ENCODE peak calls at places on chromosomes 5 and 9, in six cellular contexts. One of them, this sample, is unnamed.

GRCh38 chr5:150506571-150507282 is 1.2 kb upstream of the NDST1 start:
- DNase-seq in spleen: no peak
- DNase-seq in type B pancreatic cell: no peak
- DNase-seq in PC-3: no peak
- DNase-seq in mammary epithelial cell: no peak
- DNase-seq in GM20000: no peak
- DNase-seq in this sample: no peak

GRCh38 chr9:107046692-107047091 is 183.7 kb downstream of the ZNF462 start:
- DNase-seq in spleen: no peak
- DNase-seq in type B pancreatic cell: no peak
- DNase-seq in PC-3: no peak
- DNase-seq in mammary epithelial cell: no peak
- DNase-seq in GM20000: peak
- DNase-seq in this sample: no peak

GRCh38 chr5:116576043-116576713 is 1.6 kb upstream of the SEMA6A start:
- DNase-seq in spleen: peak
- DNase-seq in type B pancreatic cell: peak
- DNase-seq in PC-3: peak
- DNase-seq in mammary epithelial cell: peak
- DNase-seq in GM20000: peak
- DNase-seq in this sample: peak

GRCh38 chr9:133359420-133360175 is 3.2 kb downstream of the SURF2 start:
- DNase-seq in spleen: no peak
- DNase-seq in type B pancreatic cell: no peak
- DNase-seq in PC-3: no peak
- DNase-seq in mammary epithelial cell: no peak
- DNase-seq in GM20000: no peak
- DNase-seq in this sample: no peak

GRCh38 chr5:83718195-83718825 is 2.3 kb downstream of the HAPLN1 start:
- DNase-seq in spleen: no peak
- DNase-seq in type B pancreatic cell: no peak
- DNase-seq in PC-3: peak
- DNase-seq in mammary epithelial cell: peak
- DNase-seq in GM20000: peak
- DNase-seq in this sample: peak

GRCh38 chr9:38094165-38094564 is 25.1 kb upstream of the SHB start:
- DNase-seq in spleen: peak
- DNase-seq in type B pancreatic cell: peak
- DNase-seq in PC-3: no peak
- DNase-seq in mammary epithelial cell: no peak
- DNase-seq in GM20000: no peak
- DNase-seq in this sample: no peak

GRCh38 chr5:54518146-54519082 is 855 bp downstream of the SNX18 start:
- DNase-seq in spleen: peak
- DNase-seq in type B pancreatic cell: peak
- DNase-seq in PC-3: peak
- DNase-seq in mammary epithelial cell: peak
- DNase-seq in GM20000: peak
- DNase-seq in this sample: peak

GRCh38 chr5:50727149-50727496 is 60.7 kb downstream of the PARP8 start:
- DNase-seq in spleen: no peak
- DNase-seq in type B pancreatic cell: no peak
- DNase-seq in PC-3: no peak
- DNase-seq in mammary epithelial cell: peak
- DNase-seq in GM20000: no peak
- DNase-seq in this sample: peak

GRCh38 chr5:125492977-125493376 is 746.5 kb upstream of the ZNF608 start:
- DNase-seq in spleen: no peak
- DNase-seq in type B pancreatic cell: no peak
- DNase-seq in PC-3: no peak
- DNase-seq in mammary epithelial cell: no peak
- DNase-seq in GM20000: no peak
- DNase-seq in this sample: no peak

GRCh38 chr9:116476935-116477381 is 210.1 kb upstream of the TRIM32 start:
- DNase-seq in spleen: no peak
- DNase-seq in type B pancreatic cell: no peak
- DNase-seq in PC-3: no peak
- DNase-seq in mammary epithelial cell: no peak
- DNase-seq in GM20000: no peak
- DNase-seq in this sample: no peak

GRCh38 chr5:68259696-68260095 is 44.1 kb downstream of the PIK3R1 start:
- DNase-seq in spleen: no peak
- DNase-seq in type B pancreatic cell: no peak
- DNase-seq in PC-3: no peak
- DNase-seq in mammary epithelial cell: no peak
- DNase-seq in GM20000: no peak
- DNase-seq in this sample: no peak

GRCh38 chr5:5512496-5512895 is 90.0 kb downstream of the ICE1 start:
- DNase-seq in spleen: no peak
- DNase-seq in type B pancreatic cell: no peak
- DNase-seq in PC-3: no peak
- DNase-seq in mammary epithelial cell: no peak
- DNase-seq in GM20000: no peak
- DNase-seq in this sample: no peak

GRCh38 chr5:39765381-39765780 is 340.6 kb upstream of the DAB2 start:
- DNase-seq in spleen: no peak
- DNase-seq in type B pancreatic cell: no peak
- DNase-seq in PC-3: no peak
- DNase-seq in mammary epithelial cell: no peak
- DNase-seq in GM20000: no peak
- DNase-seq in this sample: no peak

GRCh38 chr9:121645003-121645402 is 6.4 kb upstream of the DAB2IP start:
- DNase-seq in spleen: peak
- DNase-seq in type B pancreatic cell: no peak
- DNase-seq in PC-3: no peak
- DNase-seq in mammary epithelial cell: no peak
- DNase-seq in GM20000: no peak
- DNase-seq in this sample: no peak

GRCh38 chr5:160470437-160471341 is 49.0 kb downstream of the PTTG1 start:
- DNase-seq in spleen: no peak
- DNase-seq in type B pancreatic cell: no peak
- DNase-seq in PC-3: peak
- DNase-seq in mammary epithelial cell: no peak
- DNase-seq in GM20000: no peak
- DNase-seq in this sample: no peak

GRCh38 chr9:33719581-33720374 is 75.6 kb upstream of the PRSS3 start:
- DNase-seq in spleen: peak
- DNase-seq in type B pancreatic cell: no peak
- DNase-seq in PC-3: peak
- DNase-seq in mammary epithelial cell: peak
- DNase-seq in GM20000: peak
- DNase-seq in this sample: peak

GRCh38 chr5:36300927-36301540 is 668 bp downstream of the RANBP3L start:
- DNase-seq in spleen: no peak
- DNase-seq in type B pancreatic cell: no peak
- DNase-seq in PC-3: peak
- DNase-seq in mammary epithelial cell: no peak
- DNase-seq in GM20000: no peak
- DNase-seq in this sample: no peak

GRCh38 chr5:76785493-76785892 is 33.3 kb upstream of the F2RL1 start:
- DNase-seq in spleen: no peak
- DNase-seq in type B pancreatic cell: no peak
- DNase-seq in PC-3: peak
- DNase-seq in mammary epithelial cell: peak
- DNase-seq in GM20000: no peak
- DNase-seq in this sample: peak

GRCh38 chr9:104740596-104740995 is 6.9 kb upstream of the NIPSNAP3A start:
- DNase-seq in spleen: no peak
- DNase-seq in type B pancreatic cell: no peak
- DNase-seq in PC-3: peak
- DNase-seq in mammary epithelial cell: peak
- DNase-seq in GM20000: no peak
- DNase-seq in this sample: peak

GRCh38 chr9:131318211-131318610 is 28.7 kb downstream of the PLPP7 start:
- DNase-seq in spleen: peak
- DNase-seq in type B pancreatic cell: no peak
- DNase-seq in PC-3: no peak
- DNase-seq in mammary epithelial cell: no peak
- DNase-seq in GM20000: no peak
- DNase-seq in this sample: no peak

GRCh38 chr5:109826426-109826825 is 136.7 kb downstream of the MAN2A1 start:
- DNase-seq in spleen: no peak
- DNase-seq in type B pancreatic cell: no peak
- DNase-seq in PC-3: peak
- DNase-seq in mammary epithelial cell: peak
- DNase-seq in GM20000: no peak
- DNase-seq in this sample: peak

GRCh38 chr5:108953940-108954339 is 206.2 kb downstream of the FER start:
- DNase-seq in spleen: no peak
- DNase-seq in type B pancreatic cell: no peak
- DNase-seq in PC-3: no peak
- DNase-seq in mammary epithelial cell: no peak
- DNase-seq in GM20000: no peak
- DNase-seq in this sample: no peak

GRCh38 chr9:111740739-111741138 is 54.0 kb downstream of the SHOC1 start:
- DNase-seq in spleen: no peak
- DNase-seq in type B pancreatic cell: no peak
- DNase-seq in PC-3: no peak
- DNase-seq in mammary epithelial cell: no peak
- DNase-seq in GM20000: no peak
- DNase-seq in this sample: no peak

GRCh38 chr5:15823413-15823812 is 323.4 kb downstream of the FBXL7 start:
- DNase-seq in spleen: no peak
- DNase-seq in type B pancreatic cell: no peak
- DNase-seq in PC-3: no peak
- DNase-seq in mammary epithelial cell: no peak
- DNase-seq in GM20000: no peak
- DNase-seq in this sample: no peak

DNA sequence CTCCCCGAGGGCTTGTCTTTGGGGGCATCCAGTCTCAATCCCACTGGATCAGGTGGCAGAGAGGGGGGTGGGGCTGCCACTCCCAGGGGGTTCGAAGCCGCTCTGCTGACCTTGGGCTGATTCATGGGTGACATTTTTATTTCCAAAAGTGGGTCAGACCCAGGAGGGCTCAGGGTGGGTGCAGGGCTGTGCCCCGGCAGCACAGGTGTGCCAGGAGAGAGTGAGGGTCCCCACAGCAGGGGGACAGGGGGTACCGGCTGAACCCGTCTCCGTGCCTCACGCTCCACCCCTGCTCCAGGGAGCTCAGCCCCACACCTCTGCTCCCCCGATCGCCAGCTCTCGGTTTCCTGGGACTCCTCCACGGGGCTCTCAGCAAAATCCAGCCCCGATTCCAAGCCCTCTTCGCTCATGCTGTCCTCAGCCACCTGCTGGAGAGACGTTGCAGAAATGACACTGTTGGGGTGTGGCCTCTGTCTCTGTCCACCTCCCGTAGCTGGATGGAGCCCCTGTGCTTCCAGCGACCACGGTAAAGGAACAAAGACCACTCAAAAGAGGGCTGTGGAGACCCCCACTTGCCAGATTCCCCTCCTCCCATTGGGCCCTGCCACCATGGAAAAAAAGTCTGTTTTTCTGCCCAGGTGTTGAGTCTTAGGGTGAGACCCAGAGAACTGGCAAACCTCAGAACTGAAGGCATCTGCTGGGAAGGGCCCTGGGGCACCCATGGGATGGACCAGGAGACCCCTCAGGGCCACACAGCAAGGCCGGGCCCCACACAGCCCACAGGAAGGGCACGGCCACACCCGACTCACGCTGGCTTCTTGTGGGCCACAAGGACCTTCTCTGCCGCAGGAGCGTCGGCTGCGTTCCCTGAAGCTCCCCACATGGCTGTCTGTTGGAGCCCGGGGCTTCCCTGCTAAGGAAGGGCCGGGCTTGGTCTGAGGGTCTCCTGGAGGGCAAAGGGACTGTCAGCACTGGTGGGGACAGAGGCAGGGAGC is 10.6 kb upstream of the QSOX2 start:
- DNase-seq in spleen: no peak
- DNase-seq in type B pancreatic cell: no peak
- DNase-seq in PC-3: peak
- DNase-seq in mammary epithelial cell: no peak
- DNase-seq in GM20000: no peak
- DNase-seq in this sample: peak
- TF ChIP-seq CTCF in spleen: no peak
- TF ChIP-seq CTCF in type B pancreatic cell: peak
- TF ChIP-seq CTCF in PC-3: peak
- TF ChIP-seq CTCF in mammary epithelial cell: peak
- TF ChIP-seq CTCF in GM20000: no peak
- TF ChIP-seq CTCF in this sample: no peak

GRCh38 chr5:178995341-178995690 is 196 bp upstream of the GRM6 start:
- DNase-seq in spleen: no peak
- DNase-seq in type B pancreatic cell: no peak
- DNase-seq in PC-3: no peak
- DNase-seq in mammary epithelial cell: no peak
- DNase-seq in GM20000: no peak
- DNase-seq in this sample: no peak
- TF ChIP-seq CTCF in spleen: no peak
- TF ChIP-seq CTCF in type B pancreatic cell: no peak
- TF ChIP-seq CTCF in PC-3: no peak
- TF ChIP-seq CTCF in mammary epithelial cell: no peak
- TF ChIP-seq CTCF in GM20000: no peak
- TF ChIP-seq CTCF in this sample: no peak

GRCh38 chr9:8486095-8486494 is 686.5 kb upstream of the DMAC1 start:
- DNase-seq in spleen: no peak
- DNase-seq in type B pancreatic cell: no peak
- DNase-seq in PC-3: no peak
- DNase-seq in mammary epithelial cell: no peak
- DNase-seq in GM20000: no peak
- DNase-seq in this sample: no peak
- TF ChIP-seq CTCF in spleen: no peak
- TF ChIP-seq CTCF in type B pancreatic cell: peak
- TF ChIP-seq CTCF in PC-3: no peak
- TF ChIP-seq CTCF in mammary epithelial cell: no peak
- TF ChIP-seq CTCF in GM20000: no peak
- TF ChIP-seq CTCF in this sample: no peak

GRCh38 chr5:167255931-167256330 is 1035.5 kb upstream of the WWC1 start:
- DNase-seq in spleen: no peak
- DNase-seq in type B pancreatic cell: no peak
- DNase-seq in PC-3: no peak
- DNase-seq in mammary epithelial cell: no peak
- DNase-seq in GM20000: no peak
- DNase-seq in this sample: no peak

GRCh38 chr5:167263185-167263584 is 1028.3 kb upstream of the WWC1 start:
- DNase-seq in spleen: no peak
- DNase-seq in type B pancreatic cell: no peak
- DNase-seq in PC-3: no peak
- DNase-seq in mammary epithelial cell: no peak
- DNase-seq in GM20000: no peak
- DNase-seq in this sample: no peak

GRCh38 chr5:167261309-167262100 is 1029.9 kb upstream of the WWC1 start:
- DNase-seq in spleen: no peak
- DNase-seq in type B pancreatic cell: no peak
- DNase-seq in PC-3: no peak
- DNase-seq in mammary epithelial cell: peak
- DNase-seq in GM20000: peak
- DNase-seq in this sample: peak
- TF ChIP-seq CTCF in spleen: no peak
- TF ChIP-seq CTCF in type B pancreatic cell: peak
- TF ChIP-seq CTCF in PC-3: peak
- TF ChIP-seq CTCF in mammary epithelial cell: peak
- TF ChIP-seq CTCF in GM20000: no peak
- TF ChIP-seq CTCF in this sample: peak

This sample was measured in RWPE1.